ENCODE peak calls at places on chromosomes 6 and 20, in six cellular contexts. One of them, this sample, is unnamed.

GRCh38 chr20:19992996-19993908 is 23.9 kb upstream of the NAA20 start:
- DNase-seq in endothelial cell: no peak
- DNase-seq in NCI-H69: no peak
- DNase-seq in stimulated activated naive CD8-positive, alpha-beta T cell treated with anti-CD3 and anti-CD28 coated beads, Interleukin-15, amount 100 ng/mL, for 72 hours: no peak
- DNase-seq in Ammon's horn: no peak
- DNase-seq in stimulated activated CD8-positive, alpha-beta memory T cell treated with anti-CD3 and anti-CD28 coated beads, Interleukin-4, amount 100 ng/mL, for 1 hour: no peak
- DNase-seq in this sample: no peak

GRCh38 chr20:17822039-17822438 is 122.3 kb downstream of the BANF2 start:
- DNase-seq in stimulated activated naive CD8-positive, alpha-beta T cell treated with anti-CD3 and anti-CD28 coated beads, Interleukin-15, amount 100 ng/mL, for 72 hours: no peak
- DNase-seq in endothelial cell: no peak
- DNase-seq in Ammon's horn: no peak
- DNase-seq in stimulated activated CD8-positive, alpha-beta memory T cell treated with anti-CD3 and anti-CD28 coated beads, Interleukin-4, amount 100 ng/mL, for 1 hour: no peak
- DNase-seq in NCI-H69: no peak
- DNase-seq in this sample: no peak

GRCh38 chr20:61850926-61851900 is 214.5 kb downstream of the TAF4 start:
- DNase-seq in Ammon's horn: no peak
- DNase-seq in endothelial cell: no peak
- DNase-seq in NCI-H69: no peak
- DNase-seq in stimulated activated naive CD8-positive, alpha-beta T cell treated with anti-CD3 and anti-CD28 coated beads, Interleukin-15, amount 100 ng/mL, for 72 hours: no peak
- DNase-seq in stimulated activated CD8-positive, alpha-beta memory T cell treated with anti-CD3 and anti-CD28 coated beads, Interleukin-4, amount 100 ng/mL, for 1 hour: no peak
- DNase-seq in this sample: no peak

GRCh38 chr6:151014404-151015150 is 149.1 kb downstream of the MTHFD1L start:
- DNase-seq in stimulated activated CD8-positive, alpha-beta memory T cell treated with anti-CD3 and anti-CD28 coated beads, Interleukin-4, amount 100 ng/mL, for 1 hour: peak
- DNase-seq in NCI-H69: peak
- DNase-seq in stimulated activated naive CD8-positive, alpha-beta T cell treated with anti-CD3 and anti-CD28 coated beads, Interleukin-15, amount 100 ng/mL, for 72 hours: peak
- DNase-seq in endothelial cell: peak
- DNase-seq in Ammon's horn: peak
- DNase-seq in this sample: peak

GRCh38 chr6:112149236-112149635 is 61.8 kb downstream of the FAM229B start:
- DNase-seq in endothelial cell: no peak
- DNase-seq in stimulated activated naive CD8-positive, alpha-beta T cell treated with anti-CD3 and anti-CD28 coated beads, Interleukin-15, amount 100 ng/mL, for 72 hours: no peak
- DNase-seq in stimulated activated CD8-positive, alpha-beta memory T cell treated with anti-CD3 and anti-CD28 coated beads, Interleukin-4, amount 100 ng/mL, for 1 hour: no peak
- DNase-seq in Ammon's horn: no peak
- DNase-seq in NCI-H69: no peak
- DNase-seq in this sample: no peak

GRCh38 chr6:46233131-46233530 is 62.4 kb upstream of the ENPP5 start:
- DNase-seq in Ammon's horn: no peak
- DNase-seq in endothelial cell: no peak
- DNase-seq in stimulated activated naive CD8-positive, alpha-beta T cell treated with anti-CD3 and anti-CD28 coated beads, Interleukin-15, amount 100 ng/mL, for 72 hours: no peak
- DNase-seq in NCI-H69: no peak
- DNase-seq in stimulated activated CD8-positive, alpha-beta memory T cell treated with anti-CD3 and anti-CD28 coated beads, Interleukin-4, amount 100 ng/mL, for 1 hour: no peak
- DNase-seq in this sample: no peak

GRCh38 chr6:27592481-27593199 is 119.7 kb upstream of the ZNF184 start:
- DNase-seq in stimulated activated CD8-positive, alpha-beta memory T cell treated with anti-CD3 and anti-CD28 coated beads, Interleukin-4, amount 100 ng/mL, for 1 hour: no peak
- DNase-seq in NCI-H69: peak
- DNase-seq in stimulated activated naive CD8-positive, alpha-beta T cell treated with anti-CD3 and anti-CD28 coated beads, Interleukin-15, amount 100 ng/mL, for 72 hours: peak
- DNase-seq in endothelial cell: peak
- DNase-seq in Ammon's horn: peak
- DNase-seq in this sample: no peak

GRCh38 chr6:3157151-3157933 is at the start of gene TUBB2A:
- DNase-seq in endothelial cell: peak
- DNase-seq in Ammon's horn: peak
- DNase-seq in NCI-H69: peak
- DNase-seq in stimulated activated naive CD8-positive, alpha-beta T cell treated with anti-CD3 and anti-CD28 coated beads, Interleukin-15, amount 100 ng/mL, for 72 hours: peak
- DNase-seq in stimulated activated CD8-positive, alpha-beta memory T cell treated with anti-CD3 and anti-CD28 coated beads, Interleukin-4, amount 100 ng/mL, for 1 hour: peak
- DNase-seq in this sample: peak

GRCh38 chr6:121838842-121839241 is 403.4 kb downstream of the GJA1 start:
- DNase-seq in stimulated activated CD8-positive, alpha-beta memory T cell treated with anti-CD3 and anti-CD28 coated beads, Interleukin-4, amount 100 ng/mL, for 1 hour: no peak
- DNase-seq in NCI-H69: peak
- DNase-seq in stimulated activated naive CD8-positive, alpha-beta T cell treated with anti-CD3 and anti-CD28 coated beads, Interleukin-15, amount 100 ng/mL, for 72 hours: no peak
- DNase-seq in endothelial cell: no peak
- DNase-seq in Ammon's horn: no peak
- DNase-seq in this sample: peak

GRCh38 chr20:32098786-32099185 is 10.7 kb upstream of the TM9SF4 start:
- DNase-seq in stimulated activated CD8-positive, alpha-beta memory T cell treated with anti-CD3 and anti-CD28 coated beads, Interleukin-4, amount 100 ng/mL, for 1 hour: no peak
- DNase-seq in NCI-H69: no peak
- DNase-seq in stimulated activated naive CD8-positive, alpha-beta T cell treated with anti-CD3 and anti-CD28 coated beads, Interleukin-15, amount 100 ng/mL, for 72 hours: no peak
- DNase-seq in Ammon's horn: no peak
- DNase-seq in endothelial cell: no peak
- DNase-seq in this sample: no peak

GRCh38 chr20:56163806-56164205 is 84.7 kb upstream of the MC3R start:
- DNase-seq in stimulated activated naive CD8-positive, alpha-beta T cell treated with anti-CD3 and anti-CD28 coated beads, Interleukin-15, amount 100 ng/mL, for 72 hours: no peak
- DNase-seq in NCI-H69: no peak
- DNase-seq in stimulated activated CD8-positive, alpha-beta memory T cell treated with anti-CD3 and anti-CD28 coated beads, Interleukin-4, amount 100 ng/mL, for 1 hour: no peak
- DNase-seq in endothelial cell: no peak
- DNase-seq in Ammon's horn: no peak
- DNase-seq in this sample: no peak